ENCODE peak calls at places on chromosomes 16 and 17, in four cellular contexts. A is SK-N-SH; V is cardiac fibroblast; L is stimulated activated CD8-positive, alpha-beta memory T cell treated with anti-CD3 and anti-CD28 coated beads, Interleukin-4, amount 100 ng/mL, for 24 hours. F is an unnamed sample.

GRCh38 chr16:26071383-26071782 is 379.6 kb downstream of the HS3ST4 start:
- DNase-seq in A (no peak), V (no peak), L (no peak), F (no peak)

GRCh38 chr17:82324566-82325285 is 7.3 kb upstream of the CD7 start:
- DNase-seq in A (no peak), V (no peak), L (no peak), F (no peak)

GRCh38 chr17:48037036-48037881 is at the start of gene COPZ2:
- DNase-seq in A (peak), V (peak), L (peak), F (peak)

GRCh38 chr17:42107597-42108576 is 4.6 kb downstream of the DHX58 start:
- DNase-seq in A (peak), V (no peak), L (peak), F (peak)

GRCh38 chr17:21345236-21345635 is 30.9 kb upstream of the KCNJ12 start:
- DNase-seq in A (peak), V (no peak), L (no peak), F (no peak)

GRCh38 chr17:62673614-62674362 is 46.3 kb downstream of the MRC2 start:
- DNase-seq in A (no peak), V (no peak), L (no peak), F (no peak)

GRCh38 chr16:72705806-72706205 is 342.1 kb downstream of the ZFHX3 start:
- DNase-seq in A (no peak), V (no peak), L (no peak), F (no peak)

GRCh38 chr16:27639588-27640276 is 89.8 kb downstream of the KATNIP start:
- DNase-seq in A (peak), V (peak), L (no peak), F (no peak)

F was measured in stimulated activated CD4-positive, alpha-beta T cell treated with anti-CD3 and anti-CD28 coated beads, Interleukin-12 subunit alpha, Interleukin-12 subunit beta, amount 100 ng/mL, for 4 hours.